ENCODE peak calls at places on chromosomes 1 and 21, in four cellular contexts. C is neural crest cell, S is brain microvascular endothelial cell, Q is GM10248. I is an unnamed sample.

GRCh38 chr1:173005196-173005864 is 45.4 kb downstream of the TNFSF18 start:
- DNase-seq in C (no peak), S (no peak), Q (no peak), I (no peak)

GRCh38 chr1:211352985-211353515 is 26.4 kb downstream of the TRAF5 start:
- DNase-seq in C (no peak), S (no peak), Q (peak; percentile 66), I (peak; percentile 36)

GRCh38 chr1:48619529-48619928 is 147.5 kb upstream of the SPATA6 start:
- DNase-seq in C (peak; percentile 28), S (peak; percentile 1), Q (no peak), I (peak; percentile 78)

GRCh38 chr1:203165800-203166161 is 9.8 kb downstream of the MYBPH start:
- DNase-seq in C (no peak), S (no peak), Q (no peak), I (no peak)

GRCh38 chr1:180268556-180269044 is 38.5 kb downstream of the LHX4 start:
- DNase-seq in C (no peak), S (no peak), Q (no peak), I (no peak)

GRCh38 chr1:36737767-36738166 is 255.1 kb upstream of the CSF3R start:
- DNase-seq in C (no peak), S (no peak), Q (no peak), I (no peak)

GRCh38 chr1:168452329-168452728 is 91.5 kb downstream of the XCL2 start:
- DNase-seq in C (no peak), S (no peak), Q (no peak), I (no peak)

GRCh38 chr1:237098517-237098916 is 56.5 kb downstream of the RYR2 start:
- DNase-seq in C (no peak), S (no peak), Q (no peak), I (no peak)

GRCh38 chr1:18948048-18948912 is 8.2 kb downstream of the IFFO2 start:
- DNase-seq in C (no peak), S (no peak), Q (no peak), I (no peak)

GRCh38 chr21:17577701-17578100 is 35.0 kb downstream of the BTG3 start:
- DNase-seq in C (no peak), S (no peak), Q (no peak), I (no peak)

GRCh38 chr1:114691061-114691460 is 4.3 kb downstream of the AMPD1 start:
- DNase-seq in C (no peak), S (no peak), Q (no peak), I (no peak)

GRCh38 chr1:7717769-7718368 is 53.2 kb upstream of the VAMP3 start:
- DNase-seq in C (no peak), S (no peak), Q (no peak), I (no peak)

GRCh38 chr1:64516803-64517568 is 47.1 kb downstream of the CACHD1 start:
- DNase-seq in C (no peak), S (peak; percentile 34), Q (no peak), I (no peak)

GRCh38 chr1:235221653-235222052 is 60.6 kb upstream of the RBM34 start:
- DNase-seq in C (no peak), S (no peak), Q (no peak), I (no peak)

GRCh38 chr1:204684206-204684536 is 1.4 kb downstream of the LRRN2 start:
- DNase-seq in C (no peak), S (no peak), Q (no peak), I (no peak)

GRCh38 chr1:95286479-95286878 is 52.5 kb downstream of the RWDD3 start:
- DNase-seq in C (no peak), S (no peak), Q (no peak), I (no peak)

GRCh38 chr1:31423418-31423947 is 10.5 kb downstream of the SERINC2 start:
- DNase-seq in C (no peak), S (no peak), Q (peak; percentile 68), I (no peak)

GRCh38 chr1:65343286-65343685 is 33.9 kb downstream of the DNAJC6 start:
- DNase-seq in C (no peak), S (peak; percentile 31), Q (no peak), I (no peak)

GRCh38 chr1:90147093-90147492 is 152.2 kb downstream of the ZNF326 start:
- DNase-seq in C (no peak), S (no peak), Q (no peak), I (no peak)

GRCh38 chr1:177645491-177645890 is 324.4 kb downstream of the SEC16B start:
- DNase-seq in C (no peak), S (no peak), Q (no peak), I (no peak)

GRCh38 chr1:165645654-165646366 is 14.8 kb downstream of the MGST3 start:
- DNase-seq in C (no peak), S (no peak), Q (no peak), I (no peak)

GRCh38 chr1:152757747-152758146 is at the start of gene KPRP:
- DNase-seq in C (no peak), S (no peak), Q (no peak), I (no peak)

GRCh38 chr1:150560011-150560438 is 10.8 kb downstream of the ADAMTSL4 start:
- DNase-seq in C (peak; percentile 85), S (no peak), Q (peak; percentile 85), I (peak; percentile 74)

GRCh38 chr1:16067127-16067768 is 6.2 kb downstream of the FAM131C start:
- DNase-seq in C (peak; percentile 31), S (no peak), Q (no peak), I (peak; percentile 74)

GRCh38 chr1:58818991-58819390 is 35.1 kb upstream of the JUN start:
- DNase-seq in C (no peak), S (no peak), Q (no peak), I (no peak)

GRCh38 chr1:220894025-220894923 is 15.0 kb downstream of the HLX start:
- DNase-seq in C (no peak), S (no peak), Q (no peak), I (peak; percentile 49)

GRCh38 chr1:85683292-85684025 is 24.8 kb downstream of the ZNHIT6 start:
- DNase-seq in C (no peak), S (no peak), Q (no peak), I (no peak)

GRCh38 chr1:197195100-197195499 is 48.6 kb upstream of the ASPM start:
- DNase-seq in C (no peak), S (no peak), Q (no peak), I (no peak)

GRCh38 chr1:165520646-165521045 is 23.2 kb upstream of the LRRC52 start:
- DNase-seq in C (no peak), S (no peak), Q (no peak), I (no peak)

GRCh38 chr1:151472852-151473731 is 13.8 kb upstream of the POGZ start:
- DNase-seq in C (peak; percentile 39), S (peak; percentile 19), Q (peak; percentile 54), I (peak; percentile 43)

GRCh38 chr1:115428262-115428661 is 90.2 kb upstream of the NGF start:
- DNase-seq in C (no peak), S (no peak), Q (no peak), I (no peak)

GRCh38 chr1:4594286-4594991 is 60.0 kb upstream of the AJAP1 start:
- DNase-seq in C (no peak), S (no peak), Q (no peak), I (no peak)

DNA sequence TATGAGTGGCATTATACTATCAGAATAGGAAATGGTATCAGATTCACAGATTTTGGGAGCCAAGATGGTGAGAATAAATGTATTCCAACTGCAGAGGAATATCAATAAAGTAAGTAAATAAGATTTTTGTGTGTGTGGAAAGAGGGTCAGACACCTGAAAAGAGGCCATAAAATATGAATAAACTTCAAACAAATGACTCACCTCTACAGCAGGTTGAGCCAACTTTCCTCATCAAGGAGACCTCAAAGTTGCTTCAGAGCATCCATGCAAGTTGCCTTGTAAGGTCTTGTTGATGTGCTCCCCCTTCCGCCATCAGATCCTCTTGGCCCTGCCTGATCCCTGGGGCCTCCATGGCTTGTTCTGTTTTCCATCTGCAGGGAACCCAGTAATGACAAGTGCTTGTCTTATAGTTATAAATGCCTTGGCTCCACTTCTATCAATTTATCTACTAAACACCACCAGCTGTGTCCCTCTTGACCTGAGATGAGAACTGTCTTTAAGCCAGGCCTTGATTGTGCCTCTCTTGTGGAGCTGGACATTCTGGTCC is 775.6 kb downstream of the LTN1 start:
- DNase-seq in C (no peak), S (no peak), Q (no peak), I (no peak)
- TF ChIP-seq CTCF in C (no peak), S (no peak), Q (no peak), I (no peak)

GRCh38 chr21:42276526-42277154 is 38.6 kb downstream of the TFF3 start:
- DNase-seq in C (no peak), S (no peak), Q (no peak), I (no peak)
- TF ChIP-seq CTCF in C (no peak), S (no peak), Q (no peak), I (no peak)

GRCh38 chr1:232047473-232047872 is 420.9 kb downstream of the DISC1 start:
- DNase-seq in C (no peak), S (no peak), Q (no peak), I (no peak)
- TF ChIP-seq CTCF in C (peak; percentile 37), S (peak; percentile 53), Q (no peak), I (no peak)

GRCh38 chr1:6508154-6508875 is 16.8 kb upstream of the PLEKHG5 start:
- DNase-seq in C (no peak), S (no peak), Q (no peak), I (no peak)
- TF ChIP-seq CTCF in C (no peak), S (no peak), Q (no peak), I (no peak)

DNA sequence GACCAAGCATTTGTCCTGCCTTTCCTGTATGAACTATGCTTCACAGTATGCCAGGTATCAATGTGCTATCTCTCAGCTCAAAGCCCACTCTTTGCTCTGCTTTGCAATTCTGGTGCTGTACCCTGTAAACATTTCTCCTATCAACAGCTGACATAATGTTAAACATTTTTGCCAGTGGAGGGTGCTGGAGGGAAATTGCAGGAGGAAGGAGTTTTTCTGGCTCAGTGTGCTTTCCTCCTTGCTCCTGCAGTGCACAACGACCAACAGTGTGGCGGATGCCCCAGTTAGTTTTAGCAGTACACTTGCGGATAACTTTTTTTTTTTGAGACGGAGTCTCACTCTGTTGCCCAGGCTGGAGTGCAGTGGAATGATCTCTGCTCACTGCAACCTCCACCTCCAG is 67.1 kb upstream of the PTGFRN start:
- DNase-seq in C (no peak), S (no peak), Q (no peak), I (no peak)
- TF ChIP-seq CTCF in C (no peak), S (peak; percentile 43), Q (no peak), I (no peak)

DNA sequence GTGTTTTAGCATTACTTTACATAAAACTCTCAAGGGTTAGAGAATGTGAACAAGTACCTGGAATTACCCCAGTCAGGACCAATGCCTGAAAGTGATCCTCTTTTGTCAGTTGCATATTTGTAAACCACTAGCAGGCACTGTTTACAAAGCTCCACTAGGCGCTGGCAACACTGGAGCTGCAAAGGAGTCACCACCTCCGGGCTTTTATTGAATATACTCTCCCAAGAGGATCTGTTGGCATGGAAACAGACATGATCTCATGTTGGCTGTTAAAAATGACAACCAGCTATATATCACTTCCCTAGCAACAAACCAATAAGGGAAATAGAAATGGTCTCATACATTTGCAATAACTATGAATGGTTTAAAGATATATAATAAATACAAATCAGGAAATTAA is 116.0 kb downstream of the TTLL7 start:
- DNase-seq in C (no peak), S (peak; percentile 83), Q (no peak), I (peak; percentile 49)
- TF ChIP-seq CTCF in C (peak; percentile 42), S (peak; percentile 54), Q (peak; percentile 10), I (peak; percentile 8)

GRCh38 chr1:22711071-22711470 is 432 bp downstream of the EPHB2 start:
- DNase-seq in C (no peak), S (no peak), Q (no peak), I (no peak)
- TF ChIP-seq CTCF in C (no peak), S (no peak), Q (no peak), I (no peak)

I was measured in glutamatergic neuron.